ENCODE peak calls at places on chromosome 10, in seven cellular contexts. N is astrocyte of the spinal cord; J is stimulated activated CD8-positive, alpha-beta memory T cell treated with anti-CD3 and anti-CD28 coated beads, Interleukin-12 subunit alpha, Interleukin-12 subunit beta, amount 100 ng/mL, for 4 hours; H is GM19239; Y is progenitor cell of endocrine pancreas; C is coronary artery; Z is mammary epithelial cell. K is an unnamed sample.

GRCh38 chr10:63887600-63888396 is 366.6 kb downstream of the REEP3 start:
- DNase-seq in N (no peak), J (no peak), H (no peak), Y (no peak), C (no peak), Z (no peak), K (no peak)

GRCh38 chr10:109894516-109894915 is 28.8 kb downstream of the XPNPEP1 start:
- DNase-seq in N (peak), J (no peak), H (no peak), Y (no peak), C (peak), Z (peak), K (no peak)

GRCh38 chr10:28677889-28678686 is 767 bp downstream of the BAMBI start:
- DNase-seq in N (peak), J (peak), H (no peak), Y (peak), C (peak), Z (peak), K (peak)

GRCh38 chr10:37125191-37125732 is at the start of gene ANKRD30A:
- DNase-seq in N (no peak), J (no peak), H (no peak), Y (no peak), C (no peak), Z (no peak), K (no peak)

GRCh38 chr10:22816298-22816653 is 101.9 kb upstream of the PIP4K2A start:
- DNase-seq in N (peak), J (no peak), H (no peak), Y (no peak), C (no peak), Z (peak), K (no peak)

GRCh38 chr10:6494934-6495592 is 85.0 kb downstream of the PRKCQ start:
- DNase-seq in N (no peak), J (peak), H (no peak), Y (no peak), C (no peak), Z (no peak), K (no peak)

GRCh38 chr10:120738658-120739057 is 112.5 kb upstream of the WDR11 start:
- DNase-seq in N (no peak), J (no peak), H (no peak), Y (no peak), C (no peak), Z (no peak), K (no peak)

GRCh38 chr10:20257422-20257821 is 441.2 kb downstream of the PLXDC2 start:
- DNase-seq in N (no peak), J (no peak), H (no peak), Y (no peak), C (no peak), Z (peak), K (no peak)

GRCh38 chr10:71075759-71076472 is 136.5 kb upstream of the UNC5B start:
- DNase-seq in N (no peak), J (no peak), H (no peak), Y (no peak), C (peak), Z (no peak), K (peak)

GRCh38 chr10:46518028-46518725 is 38.3 kb downstream of the GPRIN2 start:
- DNase-seq in N (no peak), J (no peak), H (no peak), Y (peak), C (no peak), Z (no peak), K (peak)

GRCh38 chr10:104824378-104825006 is 183.4 kb downstream of the SORCS3 start:
- DNase-seq in N (peak), J (no peak), H (no peak), Y (peak), C (no peak), Z (peak), K (no peak)

GRCh38 chr10:103333934-103334520 is 16.9 kb downstream of the PCGF6 start:
- DNase-seq in N (peak), J (no peak), H (no peak), Y (no peak), C (no peak), Z (no peak), K (no peak)

GRCh38 chr10:16995867-16996529 is 133.6 kb downstream of the CUBN start:
- DNase-seq in N (peak), J (no peak), H (no peak), Y (no peak), C (no peak), Z (no peak), K (no peak)

GRCh38 chr10:49011756-49012155 is 72.1 kb upstream of the LRRC18 start:
- DNase-seq in N (no peak), J (no peak), H (no peak), Y (no peak), C (no peak), Z (no peak), K (no peak)

GRCh38 chr10:49418053-49418326 is 22.1 kb upstream of the DRGX start:
- DNase-seq in N (no peak), J (no peak), H (no peak), Y (no peak), C (no peak), Z (no peak), K (no peak)

GRCh38 chr10:20276127-20276979 is 460.1 kb downstream of the PLXDC2 start:
- DNase-seq in N (no peak), J (no peak), H (no peak), Y (no peak), C (no peak), Z (peak), K (no peak)

GRCh38 chr10:33484787-33485186 is 150.3 kb upstream of the NRP1 start:
- DNase-seq in N (peak), J (no peak), H (no peak), Y (no peak), C (no peak), Z (no peak), K (no peak)

GRCh38 chr10:97002670-97003069 is 170.6 kb downstream of the LCOR start:
- DNase-seq in N (no peak), J (no peak), H (no peak), Y (no peak), C (no peak), Z (no peak), K (no peak)

GRCh38 chr10:326894-327635 is 191.8 kb downstream of the ZMYND11 start:
- DNase-seq in N (no peak), J (no peak), H (no peak), Y (no peak), C (peak), Z (no peak), K (peak)

GRCh38 chr10:54797636-54798395 is 3.2 kb downstream of the PCDH15 start:
- DNase-seq in N (peak), J (no peak), H (no peak), Y (no peak), C (no peak), Z (peak), K (no peak)

GRCh38 chr10:22624289-22624738 is 90.1 kb downstream of the PIP4K2A start:
- DNase-seq in N (peak), J (no peak), H (no peak), Y (no peak), C (no peak), Z (peak), K (no peak)

GRCh38 chr10:14556285-14556956 is 218.3 kb downstream of the FAM107B start:
- DNase-seq in N (no peak), J (no peak), H (no peak), Y (no peak), C (no peak), Z (no peak), K (no peak)

GRCh38 chr10:111077715-111078504 is 1.1 kb downstream of the ADRA2A start:
- DNase-seq in N (peak), J (no peak), H (no peak), Y (no peak), C (no peak), Z (no peak), K (no peak)

GRCh38 chr10:79139124-79139835 is 70.5 kb downstream of the ZMIZ1 start:
- DNase-seq in N (peak), J (no peak), H (no peak), Y (no peak), C (no peak), Z (no peak), K (peak)

GRCh38 chr10:132974886-132975881 is 32.8 kb upstream of the CFAP46 start:
- DNase-seq in N (no peak), J (no peak), H (no peak), Y (no peak), C (no peak), Z (no peak), K (peak)

GRCh38 chr10:2948127-2948854 is 119.1 kb upstream of the PFKP start:
- DNase-seq in N (no peak), J (no peak), H (no peak), Y (no peak), C (no peak), Z (no peak), K (no peak)

GRCh38 chr10:84340187-84340586 is 11.8 kb downstream of the CCSER2 start:
- DNase-seq in N (no peak), J (no peak), H (no peak), Y (no peak), C (no peak), Z (no peak), K (no peak)

GRCh38 chr10:121822180-121822579 is 105.7 kb downstream of the ATE1 start:
- DNase-seq in N (no peak), J (no peak), H (no peak), Y (no peak), C (no peak), Z (no peak), K (no peak)